ENCODE peak calls at places on chromosomes 11 and 22, in six cellular contexts. One of them, this sample, is unnamed.

GRCh38 chr11:47051217-47051616 is 114.7 kb downstream of the CSTPP1 start:
- DNase-seq in H1: no peak
- DNase-seq in HepG2: no peak
- DNase-seq in K562: no peak
- DNase-seq in GM12891: no peak
- DNase-seq in GM12878: no peak
- DNase-seq in this sample: no peak

GRCh38 chr11:6931146-6931713 is 5.0 kb downstream of the ZNF215 start:
- DNase-seq in H1: no peak
- DNase-seq in HepG2: no peak
- DNase-seq in K562: no peak
- DNase-seq in GM12891: no peak
- DNase-seq in GM12878: no peak
- DNase-seq in this sample: no peak

GRCh38 chr11:102914238-102915043 is 39.7 kb upstream of the MMP12 start:
- DNase-seq in H1: peak
- DNase-seq in HepG2: peak
- DNase-seq in K562: no peak
- DNase-seq in GM12891: no peak
- DNase-seq in GM12878: no peak
- DNase-seq in this sample: no peak

GRCh38 chr11:72352859-72353551 is 81.3 kb downstream of the CLPB start:
- DNase-seq in H1: no peak
- DNase-seq in HepG2: no peak
- DNase-seq in K562: no peak
- DNase-seq in GM12891: peak
- DNase-seq in GM12878: peak
- DNase-seq in this sample: peak

GRCh38 chr11:22797081-22797480 is 32.5 kb downstream of the SVIP start:
- DNase-seq in H1: no peak
- DNase-seq in HepG2: no peak
- DNase-seq in K562: no peak
- DNase-seq in GM12891: no peak
- DNase-seq in GM12878: no peak
- DNase-seq in this sample: no peak

GRCh38 chr11:21142007-21142406 is 472.6 kb downstream of the NELL1 start:
- DNase-seq in H1: peak
- DNase-seq in HepG2: no peak
- DNase-seq in K562: no peak
- DNase-seq in GM12891: no peak
- DNase-seq in GM12878: no peak
- DNase-seq in this sample: no peak

GRCh38 chr22:24521791-24522245 is 26.7 kb downstream of the UPB1 start:
- DNase-seq in H1: peak
- DNase-seq in HepG2: peak
- DNase-seq in K562: no peak
- DNase-seq in GM12891: no peak
- DNase-seq in GM12878: no peak
- DNase-seq in this sample: no peak

GRCh38 chr11:67611165-67611564 is 4.4 kb downstream of the NDUFV1 start:
- DNase-seq in H1: no peak
- DNase-seq in HepG2: no peak
- DNase-seq in K562: no peak
- DNase-seq in GM12891: no peak
- DNase-seq in GM12878: no peak
- DNase-seq in this sample: no peak

GRCh38 chr11:19988598-19988997 is 171.7 kb downstream of the DBX1 start:
- DNase-seq in H1: peak
- DNase-seq in HepG2: no peak
- DNase-seq in K562: no peak
- DNase-seq in GM12891: no peak
- DNase-seq in GM12878: no peak
- DNase-seq in this sample: no peak

GRCh38 chr11:44179173-44179572 is 83.7 kb downstream of the EXT2 start:
- DNase-seq in H1: no peak
- DNase-seq in HepG2: no peak
- DNase-seq in K562: no peak
- DNase-seq in GM12891: no peak
- DNase-seq in GM12878: no peak
- DNase-seq in this sample: no peak

GRCh38 chr11:70371241-70371640 is 27.1 kb upstream of the CTTN start:
- DNase-seq in H1: no peak
- DNase-seq in HepG2: no peak
- DNase-seq in K562: peak
- DNase-seq in GM12891: no peak
- DNase-seq in GM12878: no peak
- DNase-seq in this sample: no peak

GRCh38 chr11:43197357-43197756 is 114.4 kb upstream of the API5 start:
- DNase-seq in H1: no peak
- DNase-seq in HepG2: no peak
- DNase-seq in K562: no peak
- DNase-seq in GM12891: no peak
- DNase-seq in GM12878: no peak
- DNase-seq in this sample: no peak

GRCh38 chr11:63445720-63446119 is 45.2 kb downstream of the PLAAT5 start:
- DNase-seq in H1: no peak
- DNase-seq in HepG2: no peak
- DNase-seq in K562: no peak
- DNase-seq in GM12891: no peak
- DNase-seq in GM12878: no peak
- DNase-seq in this sample: no peak

GRCh38 chr11:71089571-71089970 is 162.8 kb downstream of the SHANK2 start:
- DNase-seq in H1: no peak
- DNase-seq in HepG2: no peak
- DNase-seq in K562: no peak
- DNase-seq in GM12891: no peak
- DNase-seq in GM12878: no peak
- DNase-seq in this sample: no peak

GRCh38 chr22:43014876-43015676 is at the start of gene PACSIN2:
- DNase-seq in H1: peak
- DNase-seq in HepG2: peak
- DNase-seq in K562: peak
- DNase-seq in GM12891: peak
- DNase-seq in GM12878: peak
- DNase-seq in this sample: peak

GRCh38 chr22:43015677-43016042 is 711 bp upstream of the PACSIN2 start:
- DNase-seq in H1: no peak
- DNase-seq in HepG2: no peak
- DNase-seq in K562: no peak
- DNase-seq in GM12891: no peak
- DNase-seq in GM12878: no peak
- DNase-seq in this sample: no peak

GRCh38 chr22:43014062-43014875 is 680 bp downstream of the PACSIN2 start:
- DNase-seq in H1: peak
- DNase-seq in HepG2: peak
- DNase-seq in K562: peak
- DNase-seq in GM12891: peak
- DNase-seq in GM12878: no peak
- DNase-seq in this sample: peak

GRCh38 chr22:43012390-43012789 is 2.6 kb downstream of the PACSIN2 start:
- DNase-seq in H1: no peak
- DNase-seq in HepG2: no peak
- DNase-seq in K562: no peak
- DNase-seq in GM12891: no peak
- DNase-seq in GM12878: no peak
- DNase-seq in this sample: no peak

DNA sequence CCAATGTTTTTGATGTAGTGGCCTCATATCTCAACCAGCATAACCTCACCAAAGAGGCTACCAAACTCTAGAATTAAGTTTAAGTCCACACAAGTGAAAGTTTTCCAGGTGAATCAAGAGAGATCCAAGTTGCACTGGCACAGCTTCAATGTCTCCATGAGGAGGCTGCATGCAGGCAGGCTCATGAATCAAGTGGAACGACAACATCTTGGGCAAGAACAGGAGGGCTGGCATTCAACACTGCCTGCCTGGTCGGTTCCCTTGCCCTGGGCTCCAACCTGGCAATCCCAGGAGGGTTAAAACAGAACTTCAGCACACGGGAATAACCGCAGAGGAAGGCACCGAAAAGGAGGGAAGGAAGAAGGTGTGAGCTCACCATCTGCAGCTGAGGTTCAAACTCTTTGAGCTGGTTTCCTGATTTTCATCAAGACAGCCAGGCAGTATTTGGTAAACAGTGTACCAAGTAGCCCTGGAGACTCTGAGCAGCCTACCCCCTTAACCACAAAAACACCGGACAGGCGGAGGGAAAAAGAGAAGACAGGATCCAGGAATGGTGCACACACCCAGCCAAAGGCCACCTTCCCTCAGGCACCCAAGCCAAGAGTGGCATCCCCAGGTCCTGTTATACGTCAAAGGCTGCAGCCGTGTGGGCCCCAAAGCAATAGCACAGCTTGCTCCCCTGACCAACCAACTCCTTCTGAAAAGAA is 1.4 kb downstream of the PACSIN2 start:
- DNase-seq in H1: no peak
- DNase-seq in HepG2: peak
- DNase-seq in K562: no peak
- DNase-seq in GM12891: no peak
- DNase-seq in GM12878: no peak
- DNase-seq in this sample: no peak
- TF ChIP-seq TAF1 in H1: no peak
- TF ChIP-seq TAF1 in HepG2: no peak
- TF ChIP-seq TAF1 in K562: no peak
- TF ChIP-seq TAF1 in GM12891: no peak
- TF ChIP-seq TAF1 in GM12878: no peak
- TF ChIP-seq TAF1 in this sample: no peak

DNA sequence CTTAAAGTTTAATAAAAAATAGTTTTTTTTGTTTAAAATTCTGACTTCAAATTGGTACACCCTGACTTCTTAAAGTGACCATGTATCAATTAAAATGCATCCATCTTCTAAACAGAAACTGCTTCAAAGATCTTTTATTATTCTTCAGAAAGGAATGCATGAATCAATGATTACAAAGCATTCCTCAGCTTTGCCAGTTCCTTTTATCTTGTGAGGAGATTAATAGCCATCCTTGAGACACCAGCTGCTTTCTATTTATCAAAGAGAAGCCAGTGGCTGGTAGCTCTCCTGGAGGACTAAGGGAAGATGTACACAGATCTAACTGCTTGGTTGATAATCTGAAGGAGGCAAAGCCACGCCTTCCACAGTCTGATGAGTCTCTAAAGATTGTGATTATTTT is 2222.5 kb downstream of the LRRC4C start:
- DNase-seq in H1: no peak
- DNase-seq in HepG2: no peak
- DNase-seq in K562: no peak
- DNase-seq in GM12891: no peak
- DNase-seq in GM12878: no peak
- DNase-seq in this sample: no peak
- TF ChIP-seq POLR2AphosphoS5 in H1: no peak
- TF ChIP-seq POLR2AphosphoS5 in HepG2: no peak
- TF ChIP-seq POLR2AphosphoS5 in K562: no peak
- TF ChIP-seq POLR2AphosphoS5 in GM12891: no peak
- TF ChIP-seq POLR2AphosphoS5 in GM12878: no peak
- TF ChIP-seq POLR2AphosphoS5 in this sample: no peak

DNA sequence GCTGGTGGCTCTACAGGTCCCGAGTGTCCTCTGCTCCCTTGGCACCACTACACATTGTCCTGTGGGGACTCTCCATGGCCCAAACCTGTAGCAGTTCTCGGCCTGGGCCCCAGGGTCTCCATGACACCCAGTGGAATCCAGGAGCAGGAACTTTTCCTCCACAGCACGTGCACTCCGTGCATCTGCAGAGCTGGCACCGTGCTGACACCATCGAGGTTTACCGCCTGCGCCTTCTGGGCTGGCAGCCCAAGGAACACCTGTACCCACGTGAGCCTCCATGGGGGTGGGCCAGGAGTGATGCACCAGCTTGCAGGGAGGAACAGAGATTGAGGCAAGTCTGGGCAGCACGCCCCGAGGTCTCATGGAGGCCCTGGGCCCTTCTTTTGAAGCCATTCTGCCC is 25.2 kb downstream of the TSPAN32 start:
- DNase-seq in H1: no peak
- DNase-seq in HepG2: no peak
- DNase-seq in K562: no peak
- DNase-seq in GM12891: no peak
- DNase-seq in GM12878: no peak
- DNase-seq in this sample: no peak
- TF ChIP-seq POLR2A in H1: no peak
- TF ChIP-seq POLR2A in HepG2: no peak
- TF ChIP-seq POLR2A in K562: no peak
- TF ChIP-seq POLR2A in GM12891: no peak
- TF ChIP-seq POLR2A in GM12878: no peak
- TF ChIP-seq POLR2A in this sample: no peak

GRCh38 chr11:2311456-2312201 is 9.8 kb downstream of the TSPAN32 start:
- DNase-seq in H1: no peak
- DNase-seq in HepG2: no peak
- DNase-seq in K562: no peak
- DNase-seq in GM12891: no peak
- DNase-seq in GM12878: no peak
- DNase-seq in this sample: no peak

GRCh38 chr11:2310786-2311455 is 9.1 kb downstream of the TSPAN32 start:
- DNase-seq in H1: no peak
- DNase-seq in HepG2: no peak
- DNase-seq in K562: no peak
- DNase-seq in GM12891: no peak
- DNase-seq in GM12878: no peak
- DNase-seq in this sample: no peak

GRCh38 chr11:2313051-2313951 is 11.5 kb downstream of the TSPAN32 start:
- DNase-seq in H1: no peak
- DNase-seq in HepG2: no peak
- DNase-seq in K562: peak
- DNase-seq in GM12891: no peak
- DNase-seq in GM12878: no peak
- DNase-seq in this sample: no peak

GRCh38 chr11:2314136-2314524 is 12.3 kb downstream of the TSPAN32 start:
- DNase-seq in H1: no peak
- DNase-seq in HepG2: no peak
- DNase-seq in K562: no peak
- DNase-seq in GM12891: no peak
- DNase-seq in GM12878: no peak
- DNase-seq in this sample: no peak

DNA sequence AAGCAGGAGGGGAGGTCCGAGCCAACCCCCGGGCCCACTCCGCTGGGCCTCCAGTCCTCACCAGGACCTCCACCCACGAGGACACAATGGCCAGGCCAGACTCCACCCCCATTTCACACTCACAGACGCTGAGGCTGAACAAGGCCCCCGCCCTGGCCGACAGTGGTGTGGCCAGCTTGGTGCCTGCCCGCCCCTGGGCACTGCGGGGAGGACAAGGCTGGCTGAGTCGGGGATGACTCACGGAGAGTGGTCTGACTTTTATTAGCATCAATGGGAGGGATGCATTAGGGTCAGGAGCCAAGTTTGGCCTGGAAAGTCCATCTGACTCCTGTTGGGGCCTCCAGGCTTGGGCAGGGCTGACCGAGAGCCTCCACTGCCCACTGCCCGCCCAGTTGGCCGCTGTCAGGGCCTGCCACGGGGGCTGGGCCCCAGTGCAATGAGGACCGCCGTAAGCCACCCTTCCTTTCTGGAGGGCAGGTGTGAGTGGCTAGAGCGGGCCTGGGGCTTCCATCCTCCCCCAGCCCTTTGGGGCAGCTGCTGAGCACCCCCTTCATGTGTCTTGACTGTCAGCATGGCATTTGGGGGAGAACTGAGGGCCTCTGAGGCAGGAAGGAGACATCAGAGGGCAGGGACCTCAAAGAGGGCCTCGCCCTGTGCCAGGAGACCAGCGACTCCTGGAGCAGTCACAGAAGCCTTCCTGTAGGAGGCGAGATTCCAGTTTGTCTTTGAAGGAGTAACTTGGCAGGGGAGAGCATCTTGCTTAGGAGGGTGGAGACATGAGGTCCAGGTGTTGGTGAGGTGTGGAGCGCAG is 10.6 kb downstream of the TSPAN32 start:
- DNase-seq in H1: no peak
- DNase-seq in HepG2: no peak
- DNase-seq in K562: no peak
- DNase-seq in GM12891: no peak
- DNase-seq in GM12878: no peak
- DNase-seq in this sample: no peak
- TF ChIP-seq TAF1 in H1: no peak
- TF ChIP-seq TAF1 in HepG2: no peak
- TF ChIP-seq TAF1 in K562: no peak
- TF ChIP-seq TAF1 in GM12891: no peak
- TF ChIP-seq TAF1 in GM12878: no peak
- TF ChIP-seq TAF1 in this sample: no peak

This sample was measured in GM12892.